ENCODE peak calls at places on chromosomes 12 and 14, in five cellular contexts. K, X, Y, Q and W are unnamed samples.

GRCh38 chr12:19946549-19946948 is 421.8 kb upstream of the PDE3A start:
- DNase-seq in K (no peak), Y (no peak), Q (no peak), X (no peak), W (no peak)

GRCh38 chr14:50679674-50680073 is 11.6 kb upstream of the SAV1 start:
- DNase-seq in K (no peak), X (no peak), Q (no peak), Y (no peak), W (no peak)

GRCh38 chr12:45587877-45588530 is 141.5 kb upstream of the ARID2 start:
- DNase-seq in K (no peak), Q (no peak), Y (no peak), X (no peak), W (no peak)

GRCh38 chr14:32576088-32576795 is 247.1 kb downstream of the AKAP6 start:
- DNase-seq in Q (peak; percentile 6), X (peak; percentile 42), Y (peak; percentile 9), K (no peak), W (no peak)

GRCh38 chr12:111638576-111638975 is 39.5 kb upstream of the ATXN2 start:
- DNase-seq in X (no peak), Q (no peak), Y (no peak), K (no peak), W (no peak)

GRCh38 chr14:77714926-77715325 is 7.0 kb downstream of the SLIRP start:
- DNase-seq in K (no peak), Q (no peak), X (no peak), Y (no peak), W (no peak)

GRCh38 chr14:94767321-94767878 is 2.5 kb downstream of the GSC start:
- DNase-seq in Y (no peak), Q (no peak), K (peak; percentile 48), X (no peak), W (no peak)

GRCh38 chr12:22518067-22518719 is 26.1 kb downstream of the C2CD5 start:
- DNase-seq in Q (no peak), Y (no peak), X (no peak), K (no peak), W (no peak)

GRCh38 chr14:51806624-51807023 is 53.8 kb upstream of the GNG2 start:
- DNase-seq in Y (no peak), K (no peak), X (no peak), Q (no peak), W (no peak)

GRCh38 chr12:70185301-70185700 is 57.9 kb upstream of the CNOT2 start:
- DNase-seq in K (no peak), Y (no peak), Q (no peak), X (no peak), W (no peak)

GRCh38 chr14:99459491-99460100 is 21.1 kb downstream of the SETD3 start:
- DNase-seq in K (no peak), X (no peak), Q (no peak), Y (no peak), W (no peak)

GRCh38 chr14:52355526-52355925 is 41.4 kb downstream of the PTGER2 start:
- DNase-seq in Q (no peak), X (no peak), Y (no peak), K (no peak), W (no peak)

GRCh38 chr12:124441443-124442190 is 125.8 kb downstream of the NCOR2 start:
- DNase-seq in K (no peak), Y (no peak), Q (no peak), X (no peak), W (no peak)

GRCh38 chr12:10082057-10082874 is 16.5 kb downstream of the CLEC1A start:
- DNase-seq in Q (no peak), K (no peak), Y (no peak), X (no peak), W (no peak)

GRCh38 chr12:67691220-67691619 is 42.7 kb downstream of the DYRK2 start:
- DNase-seq in Y (no peak), X (no peak), K (no peak), Q (no peak), W (no peak)

GRCh38 chr14:88835661-88836060 is 11.2 kb downstream of the TTC8 start:
- DNase-seq in Q (no peak), K (no peak), X (no peak), Y (no peak), W (no peak)

GRCh38 chr12:57477710-57478681 is 1.7 kb downstream of the ARHGAP9 start:
- DNase-seq in Y (peak; percentile 44), K (no peak), Q (no peak), X (no peak), W (peak; percentile 64)

GRCh38 chr12:52316290-52316689 is 4.9 kb downstream of the KRT83 start:
- DNase-seq in X (no peak), K (no peak), Y (no peak), Q (no peak), W (no peak)

GRCh38 chr12:124453419-124454351 is 113.7 kb downstream of the NCOR2 start:
- DNase-seq in Q (peak; percentile 48), X (peak; percentile 85), Y (peak; percentile 79), K (no peak), W (peak; percentile 84)

GRCh38 chr12:90037740-90038139 is 329.1 kb upstream of the ATP2B1 start:
- DNase-seq in X (no peak), K (no peak), Q (no peak), Y (no peak), W (no peak)

GRCh38 chr12:92369061-92369460 is 223.4 kb upstream of the BTG1 start:
- DNase-seq in Q (no peak), Y (no peak), K (no peak), X (no peak), W (no peak)

GRCh38 chr14:96384053-96384452 is 7.9 kb upstream of the AK7 start:
- DNase-seq in Y (no peak), X (no peak), Q (no peak), K (no peak), W (no peak)

GRCh38 chr12:6752181-6752930 is 585 bp downstream of the MLF2 start:
- DNase-seq in Y (no peak), X (no peak), K (peak; percentile 54), Q (no peak), W (no peak)

GRCh38 chr12:53751336-53752191 is at the start of gene CISTR:
- DNase-seq in Y (peak; percentile 58), K (peak; percentile 56), Q (no peak), X (no peak), W (peak; percentile 89)

GRCh38 chr12:52029686-52030085 is 21.6 kb upstream of the NR4A1 start:
- DNase-seq in K (peak; percentile 63), Y (no peak), Q (no peak), X (no peak), W (no peak)

GRCh38 chr14:85415015-85415712 is 114.8 kb upstream of the FLRT2 start:
- DNase-seq in Y (no peak), K (peak; percentile 17), X (no peak), Q (no peak), W (no peak)

GRCh38 chr12:118984206-118984943 is 3.0 kb downstream of the SRRM4 start:
- DNase-seq in Y (no peak), K (no peak), Q (no peak), X (no peak), W (no peak)

GRCh38 chr12:25958254-25959068 is at the start of gene RASSF8:
- DNase-seq in X (no peak), Q (no peak), K (peak; percentile 78), Y (peak; percentile 29), W (peak; percentile 37)

GRCh38 chr14:72420749-72421452 is 473.0 kb downstream of the DPF3 start:
- DNase-seq in Y (peak; percentile 69), Q (peak; percentile 80), X (peak; percentile 53), K (peak; percentile 94), W (no peak)

GRCh38 chr12:54251667-54252284 is 28.1 kb downstream of the CBX5 start:
- DNase-seq in X (peak; percentile 37), Q (no peak), Y (no peak), K (no peak), W (no peak)